ENCODE peak calls at places on chromosome 20, in four cellular contexts. One of them, this sample, is unnamed.

GRCh38 chr20:53157443-53158408 is 185.6 kb downstream of the TSHZ2 start:
- DNase-seq in iPS-NIHi11: peak
- DNase-seq in AG09319: peak
- DNase-seq in GM04504: peak
- DNase-seq in this sample: peak

GRCh38 chr20:38283236-38283635 is 20.7 kb upstream of the BPI start:
- DNase-seq in iPS-NIHi11: no peak
- DNase-seq in AG09319: no peak
- DNase-seq in GM04504: no peak
- DNase-seq in this sample: no peak

GRCh38 chr20:50602432-50603088 is 88.8 kb downstream of the RIPOR3 start:
- DNase-seq in iPS-NIHi11: no peak
- DNase-seq in AG09319: no peak
- DNase-seq in GM04504: no peak
- DNase-seq in this sample: no peak

GRCh38 chr20:12557224-12557623 is 451.5 kb upstream of the SPTLC3 start:
- DNase-seq in iPS-NIHi11: no peak
- DNase-seq in AG09319: no peak
- DNase-seq in GM04504: no peak
- DNase-seq in this sample: no peak

GRCh38 chr20:44738779-44739477 is 6.7 kb upstream of the KCNK15 start:
- DNase-seq in iPS-NIHi11: peak
- DNase-seq in AG09319: peak
- DNase-seq in GM04504: no peak
- DNase-seq in this sample: peak

GRCh38 chr20:64101731-64102621 is 5.4 kb downstream of the NPBWR2 start:
- DNase-seq in iPS-NIHi11: peak
- DNase-seq in AG09319: no peak
- DNase-seq in GM04504: no peak
- DNase-seq in this sample: peak

GRCh38 chr20:36181934-36182603 is 27.5 kb downstream of the EPB41L1 start:
- DNase-seq in iPS-NIHi11: no peak
- DNase-seq in AG09319: no peak
- DNase-seq in GM04504: no peak
- DNase-seq in this sample: peak

GRCh38 chr20:47875302-47876025 is 90.2 kb upstream of the SULF2 start:
- DNase-seq in iPS-NIHi11: no peak
- DNase-seq in AG09319: no peak
- DNase-seq in GM04504: no peak
- DNase-seq in this sample: peak

GRCh38 chr20:50281831-50282591 is 91.4 kb downstream of the CEBPB start:
- DNase-seq in iPS-NIHi11: peak
- DNase-seq in AG09319: no peak
- DNase-seq in GM04504: no peak
- DNase-seq in this sample: no peak

GRCh38 chr20:45523833-45524232 is 8.4 kb upstream of the SPINT3 start:
- DNase-seq in iPS-NIHi11: no peak
- DNase-seq in AG09319: no peak
- DNase-seq in GM04504: no peak
- DNase-seq in this sample: no peak

GRCh38 chr20:62627901-62628612 is 14.2 kb upstream of the SLCO4A1 start:
- DNase-seq in iPS-NIHi11: no peak
- DNase-seq in AG09319: no peak
- DNase-seq in GM04504: peak
- DNase-seq in this sample: no peak

GRCh38 chr20:23454816-23455215 is 2.1 kb upstream of the CST11 start:
- DNase-seq in iPS-NIHi11: no peak
- DNase-seq in AG09319: no peak
- DNase-seq in GM04504: no peak
- DNase-seq in this sample: no peak

GRCh38 chr20:37095108-37095608 is 639 bp downstream of the RBL1 start:
- DNase-seq in iPS-NIHi11: peak
- DNase-seq in AG09319: no peak
- DNase-seq in GM04504: no peak
- DNase-seq in this sample: no peak

This sample was measured in cardiac muscle cell.